ENCODE peak calls at places on chromosomes 7 and 10, in eight cellular contexts. One of them, this sample, is unnamed. For H3K4me1, H3K36me3 and H3K9me2, the result is how much of the 10 kb centered on the place peaks cover.

GRCh38 chr7:139362981-139363380 is 3.3 kb downstream of the LUC7L2 start:
- DNase-seq in HCT116: no peak
- DNase-seq in GM23248: no peak
- DNase-seq in SK-N-SH: no peak
- DNase-seq in PC-9: no peak
- DNase-seq in OCI-LY7: no peak
- DNase-seq in GM23338: no peak
- DNase-seq in hepatocyte: no peak
- DNase-seq in this sample: no peak

GRCh38 chr10:103040424-103040823 is 122.3 kb downstream of the CNNM2 start:
- DNase-seq in HCT116: no peak
- DNase-seq in GM23248: peak
- DNase-seq in SK-N-SH: no peak
- DNase-seq in PC-9: no peak
- DNase-seq in OCI-LY7: no peak
- DNase-seq in GM23338: no peak
- DNase-seq in hepatocyte: no peak
- DNase-seq in this sample: peak

GRCh38 chr10:8063128-8063908 is 8.8 kb downstream of the GATA3 start:
- DNase-seq in HCT116: no peak
- DNase-seq in GM23248: no peak
- DNase-seq in SK-N-SH: no peak
- DNase-seq in PC-9: no peak
- DNase-seq in OCI-LY7: no peak
- DNase-seq in GM23338: peak
- DNase-seq in hepatocyte: no peak
- DNase-seq in this sample: no peak

GRCh38 chr10:86242761-86243160 is 123.8 kb downstream of the GRID1 start:
- DNase-seq in HCT116: no peak
- DNase-seq in GM23248: no peak
- DNase-seq in SK-N-SH: no peak
- DNase-seq in PC-9: no peak
- DNase-seq in OCI-LY7: no peak
- DNase-seq in GM23338: no peak
- DNase-seq in hepatocyte: no peak
- DNase-seq in this sample: no peak

GRCh38 chr10:96765406-96766240 is 45.3 kb upstream of the PIK3AP1 start:
- DNase-seq in HCT116: peak
- DNase-seq in GM23248: peak
- DNase-seq in SK-N-SH: peak
- DNase-seq in PC-9: peak
- DNase-seq in OCI-LY7: peak
- DNase-seq in GM23338: peak
- DNase-seq in hepatocyte: peak
- DNase-seq in this sample: peak

GRCh38 chr10:79243211-79244067 is 103.8 kb upstream of the PPIF start:
- DNase-seq in HCT116: no peak
- DNase-seq in GM23248: peak
- DNase-seq in SK-N-SH: peak
- DNase-seq in PC-9: no peak
- DNase-seq in OCI-LY7: peak
- DNase-seq in GM23338: peak
- DNase-seq in hepatocyte: peak
- DNase-seq in this sample: no peak

GRCh38 chr7:36006656-36007229 is 146.3 kb upstream of the EEPD1 start:
- DNase-seq in HCT116: no peak
- DNase-seq in GM23248: no peak
- DNase-seq in SK-N-SH: no peak
- DNase-seq in PC-9: no peak
- DNase-seq in OCI-LY7: no peak
- DNase-seq in GM23338: no peak
- DNase-seq in hepatocyte: no peak
- DNase-seq in this sample: no peak

GRCh38 chr10:12181065-12181775 is 14.5 kb downstream of the NUDT5 start:
- DNase-seq in HCT116: no peak
- DNase-seq in GM23248: no peak
- DNase-seq in SK-N-SH: no peak
- DNase-seq in PC-9: no peak
- DNase-seq in OCI-LY7: no peak
- DNase-seq in GM23338: no peak
- DNase-seq in hepatocyte: no peak
- DNase-seq in this sample: peak

GRCh38 chr7:135558337-135558767 is 635 bp downstream of the NUP205 start:
- DNase-seq in HCT116: peak
- DNase-seq in GM23248: peak
- DNase-seq in SK-N-SH: peak
- DNase-seq in PC-9: peak
- DNase-seq in OCI-LY7: peak
- DNase-seq in GM23338: peak
- DNase-seq in hepatocyte: peak
- DNase-seq in this sample: peak

GRCh38 chr7:155729847-155730246 is 82.4 kb downstream of the SHH start:
- DNase-seq in HCT116: no peak
- DNase-seq in GM23248: peak
- DNase-seq in SK-N-SH: no peak
- DNase-seq in PC-9: no peak
- DNase-seq in OCI-LY7: no peak
- DNase-seq in GM23338: no peak
- DNase-seq in hepatocyte: no peak
- DNase-seq in this sample: peak

GRCh38 chr10:115092555-115093285 is 445 bp upstream of the ATRNL1 start:
- DNase-seq in HCT116: no peak
- DNase-seq in GM23248: peak
- DNase-seq in SK-N-SH: peak
- DNase-seq in PC-9: no peak
- DNase-seq in OCI-LY7: no peak
- DNase-seq in GM23338: peak
- DNase-seq in hepatocyte: peak
- DNase-seq in this sample: no peak

GRCh38 chr10:98411166-98411565 is 3.8 kb downstream of the PYROXD2 start:
- DNase-seq in HCT116: no peak
- DNase-seq in GM23248: no peak
- DNase-seq in SK-N-SH: no peak
- DNase-seq in PC-9: no peak
- DNase-seq in OCI-LY7: no peak
- DNase-seq in GM23338: no peak
- DNase-seq in hepatocyte: no peak
- DNase-seq in this sample: no peak

GRCh38 chr10:61586829-61587228 is 75.9 kb upstream of the CABCOCO1 start:
- DNase-seq in HCT116: no peak
- DNase-seq in GM23248: no peak
- DNase-seq in SK-N-SH: no peak
- DNase-seq in PC-9: no peak
- DNase-seq in OCI-LY7: no peak
- DNase-seq in GM23338: no peak
- DNase-seq in hepatocyte: no peak
- DNase-seq in this sample: no peak

GRCh38 chr7:43058271-43059066 is 54.0 kb upstream of the HECW1 start:
- DNase-seq in HCT116: no peak
- DNase-seq in GM23248: no peak
- DNase-seq in SK-N-SH: no peak
- DNase-seq in PC-9: no peak
- DNase-seq in OCI-LY7: peak
- DNase-seq in GM23338: no peak
- DNase-seq in hepatocyte: no peak
- DNase-seq in this sample: no peak

GRCh38 chr7:39603931-39604330 is 19.4 kb upstream of the RALA start:
- DNase-seq in HCT116: no peak
- DNase-seq in GM23248: no peak
- DNase-seq in SK-N-SH: no peak
- DNase-seq in PC-9: no peak
- DNase-seq in OCI-LY7: no peak
- DNase-seq in GM23338: no peak
- DNase-seq in hepatocyte: no peak
- DNase-seq in this sample: no peak

GRCh38 chr7:5296627-5297226 is 14.0 kb downstream of the SLC29A4 start:
- DNase-seq in HCT116: no peak
- DNase-seq in GM23248: peak
- DNase-seq in SK-N-SH: peak
- DNase-seq in PC-9: no peak
- DNase-seq in OCI-LY7: peak
- DNase-seq in GM23338: peak
- DNase-seq in hepatocyte: peak
- DNase-seq in this sample: peak

DNA sequence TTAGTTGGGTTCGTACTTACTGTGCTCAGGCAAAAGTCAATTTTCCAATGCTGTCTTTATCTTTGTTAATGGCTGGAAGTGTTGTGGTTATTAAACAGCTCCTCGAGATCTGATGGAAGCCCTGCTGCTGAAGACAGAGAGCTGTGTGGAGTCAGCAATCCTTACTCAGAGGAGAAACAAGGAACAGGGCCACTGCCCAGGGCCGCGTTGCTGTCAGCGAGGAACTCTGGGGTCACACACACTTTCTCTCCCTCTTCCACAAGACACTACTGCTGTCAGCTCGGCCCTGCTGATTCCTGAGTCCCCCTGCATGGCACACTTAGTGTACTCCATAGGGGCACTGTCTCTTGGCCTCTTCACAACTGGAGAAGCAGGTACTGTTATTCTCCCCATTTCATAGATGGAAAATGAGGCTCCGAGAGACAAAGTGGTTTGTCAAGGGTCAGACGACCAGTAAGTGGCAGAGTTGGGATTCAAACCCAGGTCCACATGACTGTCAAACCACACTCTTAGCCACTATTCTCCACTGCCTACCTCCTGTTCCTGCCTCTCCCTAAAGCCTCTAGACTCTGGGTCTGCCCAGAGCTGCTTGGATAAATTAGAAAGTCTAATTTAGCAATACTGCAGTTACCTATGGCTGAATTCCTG is 29.3 kb upstream of the PDCD4 start:
- DNase-seq in HCT116: no peak
- DNase-seq in GM23248: no peak
- DNase-seq in SK-N-SH: no peak
- DNase-seq in PC-9: no peak
- DNase-seq in OCI-LY7: peak
- DNase-seq in GM23338: no peak
- DNase-seq in hepatocyte: no peak
- DNase-seq in this sample: no peak
- H3K4me1 ChIP-seq in HCT116: under half
- H3K4me1 ChIP-seq in GM23248: under half
- H3K4me1 ChIP-seq in SK-N-SH: under half
- H3K4me1 ChIP-seq in PC-9: under half
- H3K4me1 ChIP-seq in OCI-LY7: half or more
- H3K4me1 ChIP-seq in GM23338: under half
- H3K4me1 ChIP-seq in hepatocyte: half or more
- H3K4me1 ChIP-seq in this sample: under half

GRCh38 chr10:818526-819220 is 112.8 kb downstream of the LARP4B start:
- DNase-seq in HCT116: no peak
- DNase-seq in GM23248: no peak
- DNase-seq in SK-N-SH: no peak
- DNase-seq in PC-9: no peak
- DNase-seq in OCI-LY7: no peak
- DNase-seq in GM23338: no peak
- DNase-seq in hepatocyte: no peak
- DNase-seq in this sample: no peak

GRCh38 chr10:817371-817770 is 114.1 kb downstream of the LARP4B start:
- DNase-seq in HCT116: no peak
- DNase-seq in GM23248: no peak
- DNase-seq in SK-N-SH: no peak
- DNase-seq in PC-9: no peak
- DNase-seq in OCI-LY7: no peak
- DNase-seq in GM23338: no peak
- DNase-seq in hepatocyte: no peak
- DNase-seq in this sample: no peak

GRCh38 chr10:818010-818409 is 113.5 kb downstream of the LARP4B start:
- DNase-seq in HCT116: no peak
- DNase-seq in GM23248: peak
- DNase-seq in SK-N-SH: no peak
- DNase-seq in PC-9: no peak
- DNase-seq in OCI-LY7: no peak
- DNase-seq in GM23338: no peak
- DNase-seq in hepatocyte: no peak
- DNase-seq in this sample: no peak

GRCh38 chr10:819816-820215 is 111.7 kb downstream of the LARP4B start:
- DNase-seq in HCT116: no peak
- DNase-seq in GM23248: no peak
- DNase-seq in SK-N-SH: no peak
- DNase-seq in PC-9: no peak
- DNase-seq in OCI-LY7: no peak
- DNase-seq in GM23338: no peak
- DNase-seq in hepatocyte: no peak
- DNase-seq in this sample: no peak

DNA sequence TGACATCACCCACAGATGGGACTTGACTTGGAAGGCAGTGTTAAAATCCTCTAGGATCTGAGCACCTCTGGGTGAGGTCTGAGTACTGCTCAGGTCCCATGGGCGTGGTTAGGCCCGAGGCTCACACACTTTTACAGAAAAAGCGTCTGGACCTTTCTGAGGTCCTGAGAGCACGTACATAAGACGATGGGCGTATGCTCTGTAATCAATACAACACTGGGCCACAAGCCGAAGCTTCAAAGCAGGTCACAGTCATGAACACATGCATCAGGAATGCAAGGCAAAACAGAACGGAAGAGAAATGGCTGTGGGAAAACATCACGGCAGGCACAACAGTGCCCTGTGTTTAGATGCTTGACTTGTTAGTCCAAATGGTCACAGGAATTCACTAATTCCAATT is 112.2 kb downstream of the LARP4B start:
- DNase-seq in HCT116: peak
- DNase-seq in GM23248: peak
- DNase-seq in SK-N-SH: no peak
- DNase-seq in PC-9: no peak
- DNase-seq in OCI-LY7: no peak
- DNase-seq in GM23338: no peak
- DNase-seq in hepatocyte: no peak
- DNase-seq in this sample: no peak
- H3K36me3 ChIP-seq in HCT116: under half
- H3K36me3 ChIP-seq in GM23248: half or more
- H3K36me3 ChIP-seq in SK-N-SH: half or more
- H3K36me3 ChIP-seq in PC-9: under half
- H3K36me3 ChIP-seq in OCI-LY7: half or more
- H3K36me3 ChIP-seq in GM23338: half or more
- H3K36me3 ChIP-seq in hepatocyte: under half
- H3K36me3 ChIP-seq in this sample: under half

DNA sequence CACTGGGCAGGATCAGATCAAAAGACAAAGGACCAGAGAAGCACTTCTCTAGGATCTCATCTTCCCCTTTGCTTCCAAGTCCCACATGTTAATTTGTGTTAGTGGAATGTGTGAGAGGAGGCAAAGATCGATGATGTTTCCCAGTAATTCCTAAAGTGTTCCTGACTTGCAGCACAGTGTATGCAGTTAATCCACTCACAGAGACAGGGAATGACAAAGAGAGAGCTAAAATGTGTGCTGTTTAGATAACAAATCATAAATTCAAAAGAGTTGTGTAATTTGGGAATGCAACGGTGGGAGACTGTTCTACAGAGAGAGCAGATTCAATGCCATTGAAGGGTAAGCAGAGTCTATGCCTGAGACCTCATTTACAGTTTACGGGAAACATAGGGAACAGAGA is 132.0 kb upstream of the SVIL start:
- DNase-seq in HCT116: no peak
- DNase-seq in GM23248: no peak
- DNase-seq in SK-N-SH: no peak
- DNase-seq in PC-9: no peak
- DNase-seq in OCI-LY7: no peak
- DNase-seq in GM23338: no peak
- DNase-seq in hepatocyte: no peak
- DNase-seq in this sample: no peak
- H3K9me2 ChIP-seq in HCT116: under half
- H3K9me2 ChIP-seq in GM23248: under half
- H3K9me2 ChIP-seq in SK-N-SH: under half
- H3K9me2 ChIP-seq in PC-9: under half
- H3K9me2 ChIP-seq in OCI-LY7: under half
- H3K9me2 ChIP-seq in GM23338: under half
- H3K9me2 ChIP-seq in hepatocyte: under half
- H3K9me2 ChIP-seq in this sample: under half

GRCh38 chr10:6095810-6096209 is 7.0 kb downstream of the RBM17 start:
- DNase-seq in HCT116: no peak
- DNase-seq in GM23248: no peak
- DNase-seq in SK-N-SH: no peak
- DNase-seq in PC-9: no peak
- DNase-seq in OCI-LY7: no peak
- DNase-seq in GM23338: no peak
- DNase-seq in hepatocyte: no peak
- DNase-seq in this sample: no peak
- H3K4me1 ChIP-seq in HCT116: under half
- H3K4me1 ChIP-seq in GM23248: under half
- H3K4me1 ChIP-seq in SK-N-SH: under half
- H3K4me1 ChIP-seq in PC-9: under half
- H3K4me1 ChIP-seq in OCI-LY7: under half
- H3K4me1 ChIP-seq in GM23338: half or more
- H3K4me1 ChIP-seq in hepatocyte: under half
- H3K4me1 ChIP-seq in this sample: under half

This sample was measured in PC-3.